ENCODE peak calls at places on chromosomes 11 and 22, in five cellular contexts. X, M, Y, B and S are unnamed samples.
A peak's percentile ranks its signal among the peaks of the same experiment; 100 is the strongest.

GRCh38 chr11:63814383-63814736 is 1.1 kb downstream of the SPINDOC start:
- DNase-seq in X (no peak), M (no peak), Y (no peak), B (no peak), S (no peak)

GRCh38 chr22:39311592-39312400 is 7.6 kb downstream of the RPL3 start:
- DNase-seq in X (no peak), M (peak; percentile 49), Y (no peak), B (no peak), S (no peak)

GRCh38 chr11:66288138-66288865 is 641 bp downstream of the YIF1A start:
- DNase-seq in X (no peak), M (no peak), Y (no peak), B (no peak), S (peak; percentile 39)

GRCh38 chr22:30408388-30409101 is 11.7 kb downstream of the SEC14L2 start:
- DNase-seq in X (no peak), M (no peak), Y (no peak), B (no peak), S (peak; percentile 35)

GRCh38 chr11:68090706-68091105 is 30.5 kb downstream of the CHKA start:
- DNase-seq in X (no peak), M (no peak), Y (no peak), B (no peak), S (no peak)

GRCh38 chr22:48923165-48923875 is 904.4 kb downstream of the BRD1 start:
- DNase-seq in X (no peak), M (no peak), Y (no peak), B (no peak), S (no peak)

GRCh38 chr11:1270476-1270875 is 39.0 kb downstream of the TOLLIP start:
- DNase-seq in X (no peak), M (no peak), Y (no peak), B (no peak), S (no peak)

GRCh38 chr11:79592441-79593223 is 151.8 kb upstream of the TENM4 start:
- DNase-seq in X (no peak), M (no peak), Y (no peak), B (no peak), S (no peak)

GRCh38 chr11:83528877-83529276 is 242.7 kb upstream of the CCDC90B start:
- DNase-seq in X (no peak), M (no peak), Y (no peak), B (no peak), S (no peak)

GRCh38 chr11:26478710-26479109 is 93.4 kb downstream of the MUC15 start:
- DNase-seq in X (no peak), M (no peak), Y (no peak), B (no peak), S (no peak)

GRCh38 chr11:71146846-71147245 is 105.5 kb downstream of the SHANK2 start:
- DNase-seq in X (no peak), M (no peak), Y (no peak), B (no peak), S (no peak)

GRCh38 chr11:57233702-57234101 is 3.3 kb downstream of the APLNR start:
- DNase-seq in X (no peak), M (no peak), Y (no peak), B (no peak), S (no peak)

GRCh38 chr11:17848709-17849108 is 114.1 kb downstream of the KCNC1 start:
- DNase-seq in X (no peak), M (no peak), Y (no peak), B (no peak), S (no peak)
- TF ChIP-seq SUZ12 in X (no peak), M (no peak), Y (no peak), B (no peak), S (no peak)

GRCh38 chr11:65109231-65110198 is 2.2 kb upstream of the TM7SF2 start:
- DNase-seq in X (no peak), M (no peak), Y (no peak), B (no peak), S (no peak)
- TF ChIP-seq SUZ12 in X (no peak), M (no peak), Y (no peak), B (no peak), S (no peak)

DNA sequence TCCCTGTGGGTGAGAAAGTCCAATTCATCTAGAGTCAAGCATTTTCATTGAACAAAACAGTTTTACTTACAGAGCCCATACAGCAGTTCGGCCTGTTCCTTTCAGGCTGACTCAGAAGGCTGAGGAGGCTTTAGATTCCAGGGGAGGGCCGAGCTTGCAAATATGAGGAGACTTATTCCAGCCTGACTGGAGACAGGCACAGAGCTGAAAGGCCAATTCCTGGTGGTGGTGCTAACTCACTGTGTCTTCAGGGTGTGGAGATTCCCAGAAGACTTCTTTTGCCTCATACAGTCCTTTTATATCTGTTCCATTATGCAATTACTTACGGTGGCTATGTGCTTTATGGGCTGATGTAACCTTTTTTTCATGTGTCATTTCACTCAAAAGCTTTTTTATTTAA is at the start of gene OR51E2:
- DNase-seq in X (no peak), M (no peak), Y (no peak), B (peak; percentile 9), S (no peak)
- TF ChIP-seq SUZ12 in X (no peak), M (no peak), Y (no peak), B (no peak), S (no peak)

GRCh38 chr11:92383430-92383829 is 158.8 kb downstream of the FAT3 start:
- DNase-seq in X (no peak), M (no peak), Y (no peak), B (no peak), S (no peak)
- TF ChIP-seq SUZ12 in X (no peak), M (no peak), Y (no peak), B (no peak), S (no peak)

DNA sequence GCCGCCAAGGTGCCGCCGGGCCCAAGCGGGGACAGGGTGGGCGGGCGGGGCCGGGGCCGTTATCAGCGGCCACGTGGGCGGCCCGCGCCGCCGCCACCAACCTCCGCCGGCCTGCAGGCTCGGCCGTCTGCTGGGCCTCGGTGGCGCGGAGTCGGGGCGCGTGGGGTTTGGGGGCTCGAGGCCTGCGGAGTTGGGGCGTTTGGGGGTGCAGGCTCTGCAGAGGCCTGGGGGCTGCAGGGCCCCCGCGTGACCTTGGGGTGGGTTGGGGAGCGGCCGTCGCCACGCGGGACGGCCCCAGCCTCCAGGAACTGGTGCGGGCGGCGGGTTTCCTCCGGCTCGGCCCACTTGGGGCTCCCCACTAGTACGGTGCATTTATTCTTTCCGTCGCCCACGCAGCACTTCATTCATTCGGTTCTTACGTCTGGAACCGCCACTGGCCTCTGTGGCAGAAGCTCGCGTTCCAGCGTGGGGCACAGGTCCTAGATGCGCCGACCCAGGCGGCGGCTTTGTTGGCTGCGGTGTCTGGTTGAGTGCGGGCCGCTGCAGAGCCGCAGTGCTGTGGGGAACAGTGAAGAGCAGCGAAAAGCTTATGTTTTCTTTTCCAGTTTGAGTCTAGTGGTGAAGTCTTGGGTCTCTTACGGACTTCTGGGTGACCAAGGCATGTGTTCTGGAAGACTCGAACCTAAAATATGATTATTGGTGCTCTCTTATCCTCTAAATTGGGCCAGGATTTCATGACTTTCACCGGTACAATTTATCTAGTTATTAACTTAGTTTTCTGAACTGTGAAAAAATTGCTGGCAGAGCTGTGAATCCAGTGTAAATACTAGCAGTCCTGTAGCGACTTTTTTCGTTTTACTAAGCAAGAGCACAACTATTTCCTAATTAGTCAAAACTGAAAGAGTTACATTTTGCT is 888 bp upstream of the TRMT2A start:
- DNase-seq in X (no peak), M (no peak), Y (no peak), B (no peak), S (no peak)
- TF ChIP-seq SUZ12 in X (no peak), M (no peak), Y (no peak), B (no peak), S (no peak)

DNA sequence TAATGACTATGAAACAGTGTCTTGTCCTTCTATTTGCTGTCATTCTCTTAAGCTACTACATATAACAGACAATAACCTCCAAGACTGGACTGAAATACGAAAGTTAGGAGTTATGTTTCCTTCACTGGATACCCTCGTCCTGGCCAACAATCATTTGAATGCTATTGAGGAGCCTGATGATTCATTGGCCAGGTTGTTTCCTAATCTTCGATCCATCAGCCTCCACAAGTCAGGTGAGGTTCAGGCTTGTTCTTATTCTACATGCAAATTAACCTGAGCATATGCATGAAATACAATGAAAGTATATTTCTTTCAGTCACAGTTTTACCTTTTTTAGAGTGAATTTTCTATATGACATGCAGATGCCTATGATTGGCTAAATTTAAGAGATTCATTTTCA is 31.2 kb downstream of the TBCEL start:
- DNase-seq in X (no peak), M (no peak), Y (no peak), B (no peak), S (no peak)
- TF ChIP-seq SUZ12 in X (no peak), M (no peak), Y (no peak), B (no peak), S (no peak)

GRCh38 chr11:12418019-12418611 is 40.7 kb downstream of the PARVA start:
- DNase-seq in X (no peak), M (no peak), Y (no peak), B (no peak), S (no peak)
- TF ChIP-seq SUZ12 in X (no peak), M (no peak), Y (no peak), B (no peak), S (no peak)